ENCODE peak calls at places on chromosomes 7 and 10, in six cellular contexts. W, F, Z, M, N and L are unnamed samples.

GRCh38 chr10:12638103-12638502 is 288.8 kb downstream of the CAMK1D start:
- DNase-seq in W (no peak), F (no peak), Z (peak), M (no peak), N (no peak), L (no peak)

GRCh38 chr7:111145472-111145871 is 54.5 kb downstream of the LRRN3 start:
- DNase-seq in W (no peak), F (no peak), Z (no peak), M (no peak), N (no peak), L (no peak)

GRCh38 chr7:28858206-28858605 is 99.9 kb downstream of the TRIL start:
- DNase-seq in W (peak), F (no peak), Z (no peak), M (no peak), N (no peak), L (no peak)

GRCh38 chr10:6579904-6580278 is at the start of gene PRKCQ:
- DNase-seq in W (peak), F (no peak), Z (peak), M (no peak), N (no peak), L (no peak)

GRCh38 chr7:20484366-20484765 is 131.1 kb upstream of the ABCB5 start:
- DNase-seq in W (no peak), F (no peak), Z (peak), M (no peak), N (no peak), L (no peak)

GRCh38 chr7:78164459-78164858 is 365.9 kb downstream of the PHTF2 start:
- DNase-seq in W (no peak), F (no peak), Z (no peak), M (no peak), N (peak), L (no peak)

GRCh38 chr7:100213672-100214071 is 6.1 kb upstream of the PVRIG start:
- DNase-seq in W (no peak), F (no peak), Z (no peak), M (no peak), N (no peak), L (no peak)

GRCh38 chr10:43082087-43082486 is 5.2 kb downstream of the RET start:
- DNase-seq in W (no peak), F (peak), Z (no peak), M (no peak), N (no peak), L (no peak)

GRCh38 chr10:5447071-5447470 is 34.7 kb downstream of the NET1 start:
- DNase-seq in W (no peak), F (no peak), Z (no peak), M (no peak), N (no peak), L (no peak)

GRCh38 chr7:26620352-26620751 is 244.0 kb downstream of the SKAP2 start:
- DNase-seq in W (no peak), F (no peak), Z (no peak), M (no peak), N (no peak), L (no peak)

GRCh38 chr7:31119249-31119648 is 67.1 kb downstream of the ADCYAP1R1 start:
- DNase-seq in W (no peak), F (no peak), Z (no peak), M (peak), N (no peak), L (no peak)

GRCh38 chr10:115827180-115827579 is 445.8 kb downstream of the GFRA1 start:
- DNase-seq in W (peak), F (no peak), Z (peak), M (no peak), N (peak), L (no peak)

GRCh38 chr10:14554091-14554842 is 220.4 kb downstream of the FAM107B start:
- DNase-seq in W (no peak), F (no peak), Z (peak), M (no peak), N (no peak), L (no peak)

GRCh38 chr10:33136271-33136670 is 178.2 kb upstream of the ITGB1 start:
- DNase-seq in W (peak), F (no peak), Z (peak), M (no peak), N (no peak), L (peak)

GRCh38 chr7:84058311-84059076 is 136.1 kb downstream of the SEMA3A start:
- DNase-seq in W (no peak), F (no peak), Z (no peak), M (no peak), N (no peak), L (no peak)

GRCh38 chr7:55516399-55516798 is 55.9 kb downstream of the VOPP1 start:
- DNase-seq in W (no peak), F (no peak), Z (no peak), M (no peak), N (no peak), L (no peak)

DNA sequence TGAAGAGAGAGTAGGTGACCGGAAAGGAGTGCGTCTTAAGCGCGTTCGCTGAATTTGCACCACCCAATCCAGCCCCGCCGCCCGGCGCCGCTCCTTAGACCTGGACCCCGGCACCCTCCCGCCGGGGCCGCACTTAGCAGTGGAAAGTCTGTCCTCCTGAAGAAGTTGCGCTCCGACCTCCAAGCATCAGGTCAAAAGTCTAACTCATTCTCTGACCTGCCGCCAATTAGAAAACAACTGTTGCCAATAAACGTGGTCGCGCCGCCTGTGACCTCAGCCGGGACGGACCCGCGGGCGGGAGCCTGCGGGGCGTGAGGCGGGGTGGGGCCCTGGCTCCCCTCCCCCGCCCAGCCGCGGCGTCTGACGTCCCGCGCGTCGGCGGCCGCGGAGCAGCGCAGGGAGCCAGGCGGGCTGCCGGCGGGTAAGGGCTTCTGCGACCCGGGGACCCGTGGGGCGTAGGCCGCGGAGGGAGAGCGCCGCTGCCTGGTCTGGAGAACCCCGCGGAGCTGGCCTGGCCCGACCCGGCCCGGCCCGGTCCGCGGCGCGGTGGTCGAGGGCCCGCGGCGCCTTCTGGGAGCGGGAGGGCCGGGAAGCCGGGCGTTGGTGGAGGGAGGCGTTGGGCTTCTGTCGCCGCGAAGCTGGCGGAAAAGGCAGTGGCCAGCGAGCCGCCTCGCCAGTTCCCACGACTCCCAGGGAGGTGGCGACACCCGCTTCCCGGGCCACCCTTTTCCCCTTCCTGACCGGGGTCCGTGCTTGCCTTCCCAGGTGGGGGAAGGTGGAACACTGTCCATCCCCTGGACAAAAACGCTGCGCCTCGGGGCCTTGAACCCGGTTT is at the start of gene BCAP29:
- DNase-seq in W (peak), F (peak), Z (peak), M (peak), N (no peak), L (no peak)
- TF ChIP-seq CTCF in W (peak), F (no peak), Z (peak), M (no peak), N (peak), L (peak)

GRCh38 chr10:1736972-1737221 is 428 bp downstream of the ADARB2 start:
- DNase-seq in W (no peak), F (no peak), Z (no peak), M (no peak), N (no peak), L (no peak)

GRCh38 chr10:1735562-1735961 is 1.8 kb downstream of the ADARB2 start:
- DNase-seq in W (no peak), F (no peak), Z (no peak), M (no peak), N (no peak), L (no peak)

GRCh38 chr10:1738950-1739349 is 1.6 kb upstream of the ADARB2 start:
- DNase-seq in W (no peak), F (no peak), Z (no peak), M (no peak), N (no peak), L (no peak)

GRCh38 chr10:1736180-1736971 is 949 bp downstream of the ADARB2 start:
- DNase-seq in W (no peak), F (no peak), Z (no peak), M (no peak), N (no peak), L (no peak)

GRCh38 chr10:1737222-1738061 is at the start of gene ADARB2:
- DNase-seq in W (no peak), F (no peak), Z (no peak), M (no peak), N (no peak), L (peak)
- H3K4me3 ChIP-seq in W (no peak), F (no peak), Z (no peak), M (peak), N (no peak), L (peak)

DNA sequence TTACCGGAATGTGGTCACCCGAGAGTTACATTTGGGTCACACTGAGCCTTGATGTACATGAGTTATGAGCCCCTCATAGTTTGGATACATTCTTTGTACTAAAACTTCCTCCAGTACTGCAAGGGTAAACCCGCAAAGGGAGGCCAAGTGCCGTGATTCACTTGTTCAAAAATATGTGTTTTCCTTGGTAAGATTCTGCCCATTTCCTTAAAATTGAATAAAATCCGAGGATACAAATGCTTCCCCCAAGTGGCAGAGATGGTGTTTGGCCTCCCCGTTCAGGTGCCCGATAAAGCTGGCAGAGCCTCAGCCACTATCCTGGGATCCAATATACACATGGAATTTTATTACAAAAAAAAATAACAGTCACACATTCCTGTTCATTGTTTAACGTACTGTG is 268.3 kb downstream of the DIP2C start:
- DNase-seq in W (no peak), F (no peak), Z (no peak), M (no peak), N (no peak), L (no peak)
- TF ChIP-seq CTCF in W (no peak), F (no peak), Z (no peak), M (no peak), N (peak), L (no peak)

DNA sequence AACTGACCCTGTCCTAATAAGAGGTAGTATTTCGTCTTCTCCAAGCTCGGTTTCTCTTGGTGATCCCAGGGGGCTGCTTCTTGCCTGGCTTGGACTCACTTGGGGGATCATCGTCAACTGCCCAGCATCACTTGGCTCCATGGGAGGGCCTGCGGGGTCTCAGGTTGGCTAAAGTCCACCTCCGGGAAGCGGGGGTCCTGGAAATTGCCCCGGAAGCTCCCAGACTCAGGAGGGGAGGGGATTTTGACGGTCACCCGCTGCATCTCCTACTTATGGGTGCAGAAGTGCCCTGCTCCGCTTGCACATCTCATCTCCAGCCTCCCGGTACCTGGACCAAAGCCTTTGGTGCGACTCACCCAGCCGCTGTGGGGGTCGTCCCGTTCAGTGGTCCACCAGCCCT is 18.7 kb downstream of the KCNK18 start:
- DNase-seq in W (no peak), F (no peak), Z (no peak), M (no peak), N (no peak), L (no peak)
- H3K4me3 ChIP-seq in W (no peak), F (no peak), Z (no peak), M (no peak), N (no peak), L (no peak)

GRCh38 chr10:128864554-128865300 is 602.3 kb upstream of the MGMT start:
- DNase-seq in W (no peak), F (no peak), Z (no peak), M (peak), N (no peak), L (no peak)

GRCh38 chr10:128863411-128863810 is 603.6 kb upstream of the MGMT start:
- DNase-seq in W (no peak), F (no peak), Z (no peak), M (peak), N (no peak), L (no peak)

GRCh38 chr10:128861018-128861565 is 605.9 kb upstream of the MGMT start:
- DNase-seq in W (no peak), F (no peak), Z (no peak), M (peak), N (no peak), L (no peak)

GRCh38 chr10:128865398-128865797 is 601.6 kb upstream of the MGMT start:
- DNase-seq in W (no peak), F (no peak), Z (no peak), M (no peak), N (no peak), L (no peak)

GRCh38 chr10:128863823-128864405 is 603.1 kb upstream of the MGMT start:
- DNase-seq in W (no peak), F (no peak), Z (no peak), M (peak), N (no peak), L (no peak)
- TF ChIP-seq CTCF in W (no peak), F (no peak), Z (no peak), M (no peak), N (no peak), L (no peak)

GRCh38 chr7:103752995-103753394 is 236.5 kb downstream of the RELN start:
- DNase-seq in W (no peak), F (no peak), Z (peak), M (no peak), N (no peak), L (no peak)
- H3K4me3 ChIP-seq in W (no peak), F (no peak), Z (no peak), M (no peak), N (no peak), L (no peak)

DNA sequence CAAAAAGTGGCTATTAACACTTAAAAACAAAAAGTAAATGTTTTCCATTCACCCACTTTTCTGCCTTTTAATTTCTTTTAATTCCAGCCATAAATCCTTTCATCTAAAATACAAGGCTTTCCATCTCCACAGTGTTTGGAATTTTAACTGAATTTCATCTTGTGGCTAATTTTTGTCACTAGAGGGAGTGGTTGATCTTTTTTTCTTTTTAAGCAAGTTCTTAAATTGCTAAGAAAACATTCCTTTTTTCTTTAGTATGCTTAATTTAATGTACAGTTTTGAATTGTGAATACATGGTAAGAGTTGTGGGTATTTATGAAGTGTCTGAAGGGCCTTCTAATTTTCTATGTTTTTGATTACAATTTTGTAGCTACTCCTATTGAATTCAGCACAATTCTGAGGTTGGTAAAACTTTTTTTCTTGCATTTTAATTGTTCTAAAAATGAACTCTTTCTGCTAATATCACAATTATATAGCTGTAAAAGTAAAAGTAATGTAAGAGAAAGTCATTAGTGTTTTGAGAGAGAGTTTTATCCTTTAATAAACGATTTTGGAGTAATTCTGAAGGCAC is 54.9 kb upstream of the ANK3 start:
- DNase-seq in W (peak), F (no peak), Z (peak), M (no peak), N (no peak), L (no peak)
- TF ChIP-seq CTCF in W (peak), F (peak), Z (peak), M (peak), N (peak), L (peak)